ENCODE peak calls at places on chromosomes 2 and 18, in nine cellular contexts. One of them, this sample, is unnamed. For H3K9me3, the result is how much of the 10 kb centered on the place peaks cover.

GRCh38 chr2:41920812-41921211 is 127.0 kb upstream of the PKDCC start:
- DNase-seq in IMR-90: no peak
- DNase-seq in right lobe of liver: no peak
- DNase-seq in HepG2: no peak
- DNase-seq in adrenal gland: no peak
- DNase-seq in A549: no peak
- DNase-seq in esophagus muscularis mucosa: no peak
- DNase-seq in transverse colon: no peak
- DNase-seq in uterus: no peak
- DNase-seq in this sample: no peak

GRCh38 chr2:170324640-170325046 is 146.7 kb downstream of the MYO3B start:
- DNase-seq in IMR-90: peak
- DNase-seq in right lobe of liver: no peak
- DNase-seq in HepG2: peak
- DNase-seq in adrenal gland: peak
- DNase-seq in A549: peak
- DNase-seq in esophagus muscularis mucosa: no peak
- DNase-seq in transverse colon: peak
- DNase-seq in uterus: no peak
- DNase-seq in this sample: no peak

GRCh38 chr2:98088261-98088660 is 1.3 kb downstream of the VWA3B start:
- DNase-seq in IMR-90: no peak
- DNase-seq in right lobe of liver: no peak
- DNase-seq in HepG2: no peak
- DNase-seq in adrenal gland: peak
- DNase-seq in A549: no peak
- DNase-seq in esophagus muscularis mucosa: no peak
- DNase-seq in transverse colon: peak
- DNase-seq in uterus: no peak
- DNase-seq in this sample: peak

GRCh38 chr2:235021752-235022151 is 69.9 kb downstream of the SH3BP4 start:
- DNase-seq in IMR-90: peak
- DNase-seq in right lobe of liver: no peak
- DNase-seq in HepG2: no peak
- DNase-seq in adrenal gland: no peak
- DNase-seq in A549: peak
- DNase-seq in esophagus muscularis mucosa: no peak
- DNase-seq in transverse colon: no peak
- DNase-seq in uterus: no peak
- DNase-seq in this sample: no peak

GRCh38 chr2:187541086-187542085 is 12.8 kb downstream of the TFPI start:
- DNase-seq in IMR-90: peak
- DNase-seq in right lobe of liver: no peak
- DNase-seq in HepG2: peak
- DNase-seq in adrenal gland: no peak
- DNase-seq in A549: no peak
- DNase-seq in esophagus muscularis mucosa: no peak
- DNase-seq in transverse colon: no peak
- DNase-seq in uterus: peak
- DNase-seq in this sample: no peak

GRCh38 chr18:8786766-8787670 is 81.7 kb downstream of the MTCL1 start:
- DNase-seq in IMR-90: no peak
- DNase-seq in right lobe of liver: no peak
- DNase-seq in HepG2: no peak
- DNase-seq in adrenal gland: no peak
- DNase-seq in A549: no peak
- DNase-seq in esophagus muscularis mucosa: no peak
- DNase-seq in transverse colon: peak
- DNase-seq in uterus: no peak
- DNase-seq in this sample: no peak

GRCh38 chr2:9158786-9159779 is 47.5 kb upstream of the ASAP2 start:
- DNase-seq in IMR-90: no peak
- DNase-seq in right lobe of liver: no peak
- DNase-seq in HepG2: no peak
- DNase-seq in adrenal gland: no peak
- DNase-seq in A549: no peak
- DNase-seq in esophagus muscularis mucosa: no peak
- DNase-seq in transverse colon: no peak
- DNase-seq in uterus: no peak
- DNase-seq in this sample: no peak

GRCh38 chr2:27241761-27242613 is 20.9 kb downstream of the SLC30A3 start:
- DNase-seq in IMR-90: no peak
- DNase-seq in right lobe of liver: no peak
- DNase-seq in HepG2: no peak
- DNase-seq in adrenal gland: no peak
- DNase-seq in A549: no peak
- DNase-seq in esophagus muscularis mucosa: no peak
- DNase-seq in transverse colon: no peak
- DNase-seq in uterus: no peak
- DNase-seq in this sample: no peak

GRCh38 chr2:94956797-94957391 is 68.6 kb upstream of the MAL start:
- DNase-seq in IMR-90: peak
- DNase-seq in right lobe of liver: peak
- DNase-seq in HepG2: peak
- DNase-seq in adrenal gland: no peak
- DNase-seq in A549: peak
- DNase-seq in esophagus muscularis mucosa: no peak
- DNase-seq in transverse colon: peak
- DNase-seq in uterus: no peak
- DNase-seq in this sample: no peak

GRCh38 chr18:12922266-12922665 is 25.5 kb upstream of the SEH1L start:
- DNase-seq in IMR-90: no peak
- DNase-seq in right lobe of liver: no peak
- DNase-seq in HepG2: no peak
- DNase-seq in adrenal gland: no peak
- DNase-seq in A549: no peak
- DNase-seq in esophagus muscularis mucosa: no peak
- DNase-seq in transverse colon: no peak
- DNase-seq in uterus: no peak
- DNase-seq in this sample: no peak

GRCh38 chr2:128442891-128443302 is 124.2 kb upstream of the HS6ST1 start:
- DNase-seq in IMR-90: no peak
- DNase-seq in right lobe of liver: no peak
- DNase-seq in HepG2: no peak
- DNase-seq in adrenal gland: peak
- DNase-seq in A549: no peak
- DNase-seq in esophagus muscularis mucosa: peak
- DNase-seq in transverse colon: no peak
- DNase-seq in uterus: peak
- DNase-seq in this sample: no peak

GRCh38 chr2:160085662-160086061 is 23.2 kb upstream of the PLA2R1 start:
- DNase-seq in IMR-90: no peak
- DNase-seq in right lobe of liver: no peak
- DNase-seq in HepG2: no peak
- DNase-seq in adrenal gland: no peak
- DNase-seq in A549: no peak
- DNase-seq in esophagus muscularis mucosa: no peak
- DNase-seq in transverse colon: no peak
- DNase-seq in uterus: no peak
- DNase-seq in this sample: no peak
- H3K9me3 ChIP-seq in IMR-90: under half
- H3K9me3 ChIP-seq in right lobe of liver: under half
- H3K9me3 ChIP-seq in HepG2: under half
- H3K9me3 ChIP-seq in adrenal gland: under half
- H3K9me3 ChIP-seq in A549: under half
- H3K9me3 ChIP-seq in esophagus muscularis mucosa: half or more
- H3K9me3 ChIP-seq in transverse colon: under half
- H3K9me3 ChIP-seq in uterus: under half
- H3K9me3 ChIP-seq in this sample: half or more

DNA sequence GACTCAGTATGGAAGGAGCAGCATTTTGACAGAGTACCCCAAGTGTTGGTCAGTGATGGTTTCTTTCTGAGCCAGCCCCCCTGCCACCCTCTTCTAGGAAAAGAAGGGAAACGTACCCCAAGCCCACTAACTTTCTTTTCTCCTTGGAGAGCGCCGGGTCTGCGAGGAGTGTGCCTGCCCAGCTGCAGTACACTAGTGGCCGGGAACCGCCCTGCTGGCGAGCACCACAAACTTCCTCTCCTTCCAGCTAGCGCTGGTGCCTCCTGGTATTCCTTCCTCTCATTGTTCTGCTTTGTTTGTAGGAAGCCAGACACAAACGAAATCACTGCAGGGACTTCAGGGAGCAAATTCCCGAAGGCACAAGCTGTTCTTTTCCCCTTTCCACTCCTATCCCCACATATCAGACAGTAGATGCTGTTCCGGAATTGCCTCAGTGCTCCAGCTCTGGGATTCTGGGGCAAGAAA is 1.8 kb downstream of the CCDC85A start:
- DNase-seq in IMR-90: no peak
- DNase-seq in right lobe of liver: peak
- DNase-seq in HepG2: no peak
- DNase-seq in adrenal gland: peak
- DNase-seq in A549: peak
- DNase-seq in esophagus muscularis mucosa: peak
- DNase-seq in transverse colon: no peak
- DNase-seq in uterus: peak
- DNase-seq in this sample: peak
- H3K27ac ChIP-seq in IMR-90: no peak
- H3K27ac ChIP-seq in right lobe of liver: no peak
- H3K27ac ChIP-seq in HepG2: no peak
- H3K27ac ChIP-seq in adrenal gland: no peak
- H3K27ac ChIP-seq in A549: peak
- H3K27ac ChIP-seq in esophagus muscularis mucosa: peak
- H3K27ac ChIP-seq in transverse colon: peak
- H3K27ac ChIP-seq in uterus: peak
- H3K27ac ChIP-seq in this sample: peak

GRCh38 chr2:11482473-11483031 is 16.6 kb upstream of the E2F6 start:
- DNase-seq in IMR-90: no peak
- DNase-seq in right lobe of liver: no peak
- DNase-seq in HepG2: no peak
- DNase-seq in adrenal gland: no peak
- DNase-seq in A549: no peak
- DNase-seq in esophagus muscularis mucosa: no peak
- DNase-seq in transverse colon: no peak
- DNase-seq in uterus: no peak
- DNase-seq in this sample: peak
- TF ChIP-seq POLR2A in IMR-90: no peak
- TF ChIP-seq POLR2A in right lobe of liver: no peak
- TF ChIP-seq POLR2A in HepG2: no peak
- TF ChIP-seq POLR2A in adrenal gland: no peak
- TF ChIP-seq POLR2A in A549: no peak
- TF ChIP-seq POLR2A in esophagus muscularis mucosa: no peak
- TF ChIP-seq POLR2A in transverse colon: no peak
- TF ChIP-seq POLR2A in uterus: peak
- TF ChIP-seq POLR2A in this sample: no peak

GRCh38 chr2:84631985-84632384 is 115.7 kb downstream of the DNAH6 start:
- DNase-seq in IMR-90: no peak
- DNase-seq in right lobe of liver: peak
- DNase-seq in HepG2: peak
- DNase-seq in adrenal gland: no peak
- DNase-seq in A549: no peak
- DNase-seq in esophagus muscularis mucosa: no peak
- DNase-seq in transverse colon: no peak
- DNase-seq in uterus: no peak
- DNase-seq in this sample: no peak
- H3K9me3 ChIP-seq in IMR-90: under half
- H3K9me3 ChIP-seq in right lobe of liver: under half
- H3K9me3 ChIP-seq in HepG2: under half
- H3K9me3 ChIP-seq in adrenal gland: under half
- H3K9me3 ChIP-seq in A549: under half
- H3K9me3 ChIP-seq in esophagus muscularis mucosa: under half
- H3K9me3 ChIP-seq in transverse colon: under half
- H3K9me3 ChIP-seq in uterus: under half
- H3K9me3 ChIP-seq in this sample: under half

DNA sequence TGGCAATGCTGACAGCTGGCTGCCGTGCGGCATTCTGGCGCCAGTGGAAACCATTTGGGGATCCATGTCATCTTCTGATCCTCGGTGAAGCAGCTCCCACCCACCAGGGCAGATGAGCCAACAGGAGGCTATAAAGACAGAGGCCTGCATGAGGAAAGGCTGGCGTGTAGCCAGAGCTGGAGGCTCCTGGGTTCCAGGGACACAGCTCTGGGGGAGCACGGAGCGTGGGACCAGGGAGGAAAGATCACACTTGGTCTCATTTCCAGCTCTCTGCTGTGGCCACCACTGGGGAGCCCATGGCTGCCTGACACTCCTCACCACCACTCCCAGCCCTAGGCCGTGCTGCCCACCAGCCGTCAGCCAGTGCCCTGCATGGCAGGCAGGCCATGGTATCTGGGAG is 145.8 kb downstream of the ZFP36L2 start:
- DNase-seq in IMR-90: no peak
- DNase-seq in right lobe of liver: no peak
- DNase-seq in HepG2: no peak
- DNase-seq in adrenal gland: no peak
- DNase-seq in A549: no peak
- DNase-seq in esophagus muscularis mucosa: no peak
- DNase-seq in transverse colon: no peak
- DNase-seq in uterus: no peak
- DNase-seq in this sample: no peak
- H3K27ac ChIP-seq in IMR-90: peak
- H3K27ac ChIP-seq in right lobe of liver: no peak
- H3K27ac ChIP-seq in HepG2: no peak
- H3K27ac ChIP-seq in adrenal gland: no peak
- H3K27ac ChIP-seq in A549: peak
- H3K27ac ChIP-seq in esophagus muscularis mucosa: peak
- H3K27ac ChIP-seq in transverse colon: no peak
- H3K27ac ChIP-seq in uterus: peak
- H3K27ac ChIP-seq in this sample: peak

GRCh38 chr2:61247204-61247812 is 85.3 kb downstream of the C2orf74 start:
- DNase-seq in IMR-90: peak
- DNase-seq in right lobe of liver: no peak
- DNase-seq in HepG2: no peak
- DNase-seq in adrenal gland: no peak
- DNase-seq in A549: no peak
- DNase-seq in esophagus muscularis mucosa: no peak
- DNase-seq in transverse colon: no peak
- DNase-seq in uterus: no peak
- DNase-seq in this sample: no peak
- TF ChIP-seq POLR2A in IMR-90: no peak
- TF ChIP-seq POLR2A in right lobe of liver: no peak
- TF ChIP-seq POLR2A in HepG2: no peak
- TF ChIP-seq POLR2A in adrenal gland: no peak
- TF ChIP-seq POLR2A in A549: no peak
- TF ChIP-seq POLR2A in esophagus muscularis mucosa: no peak
- TF ChIP-seq POLR2A in transverse colon: no peak
- TF ChIP-seq POLR2A in uterus: no peak
- TF ChIP-seq POLR2A in this sample: no peak

DNA sequence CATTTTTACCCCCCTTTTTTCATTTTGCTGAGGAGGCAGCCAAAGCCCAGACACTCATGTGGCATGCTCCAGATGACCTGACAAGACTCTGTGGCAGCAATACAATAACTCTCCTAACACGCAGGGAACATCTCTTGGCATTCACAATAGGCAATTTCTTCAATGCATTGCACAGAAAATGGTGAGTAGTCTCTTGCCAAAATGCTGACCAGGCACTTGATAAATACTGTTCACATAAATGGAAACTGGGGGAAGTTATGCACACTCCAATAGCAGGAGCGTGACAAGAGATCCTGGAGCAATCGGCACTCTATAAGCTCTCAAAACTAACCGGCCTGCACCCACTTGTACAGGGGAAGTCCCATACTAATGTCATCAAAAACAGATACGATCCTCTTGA is 66.3 kb downstream of the NBAS start:
- DNase-seq in IMR-90: no peak
- DNase-seq in right lobe of liver: no peak
- DNase-seq in HepG2: no peak
- DNase-seq in adrenal gland: no peak
- DNase-seq in A549: no peak
- DNase-seq in esophagus muscularis mucosa: no peak
- DNase-seq in transverse colon: no peak
- DNase-seq in uterus: no peak
- DNase-seq in this sample: no peak
- H3K9me3 ChIP-seq in IMR-90: under half
- H3K9me3 ChIP-seq in right lobe of liver: under half
- H3K9me3 ChIP-seq in HepG2: under half
- H3K9me3 ChIP-seq in adrenal gland: under half
- H3K9me3 ChIP-seq in A549: under half
- H3K9me3 ChIP-seq in esophagus muscularis mucosa: under half
- H3K9me3 ChIP-seq in transverse colon: under half
- H3K9me3 ChIP-seq in uterus: under half
- H3K9me3 ChIP-seq in this sample: under half